ENCODE peak calls at places on chromosomes 16 and 17, in five cellular contexts. One of them, this sample, is unnamed.
A peak's percentile ranks its signal among the peaks of the same experiment; 100 is the strongest.

GRCh38 chr16:10170016-10170415 is 12.2 kb downstream of the GRIN2A start:
- DNase-seq in RCC 7860: no peak
- DNase-seq in dorsolateral prefrontal cortex: no peak
- DNase-seq in ovary: no peak
- DNase-seq in NCI-H1105: no peak
- DNase-seq in this sample: no peak

GRCh38 chr17:1939979-1940809 is 84.9 kb downstream of the RTN4RL1 start:
- DNase-seq in RCC 7860: no peak
- DNase-seq in dorsolateral prefrontal cortex: no peak
- DNase-seq in ovary: no peak
- DNase-seq in NCI-H1105: no peak
- DNase-seq in this sample: no peak

GRCh38 chr17:6641374-6641818 is 536 bp downstream of the TXNDC17 start:
- DNase-seq in RCC 7860: no peak
- DNase-seq in dorsolateral prefrontal cortex: no peak
- DNase-seq in ovary: no peak
- DNase-seq in NCI-H1105: no peak
- DNase-seq in this sample: no peak

GRCh38 chr16:4364196-4365013 is 7.2 kb upstream of the VASN start:
- DNase-seq in RCC 7860: no peak
- DNase-seq in dorsolateral prefrontal cortex: no peak
- DNase-seq in ovary: no peak
- DNase-seq in NCI-H1105: no peak
- DNase-seq in this sample: no peak

GRCh38 chr17:42541041-42541833 is 5.2 kb downstream of the NAGLU start:
- DNase-seq in RCC 7860: peak; percentile 62
- DNase-seq in dorsolateral prefrontal cortex: no peak
- DNase-seq in ovary: no peak
- DNase-seq in NCI-H1105: no peak
- DNase-seq in this sample: no peak

GRCh38 chr16:53098526-53099317 is 43.9 kb downstream of the CHD9 start:
- DNase-seq in RCC 7860: peak; percentile 89
- DNase-seq in dorsolateral prefrontal cortex: peak; percentile 77
- DNase-seq in ovary: peak; percentile 86
- DNase-seq in NCI-H1105: peak; percentile 76
- DNase-seq in this sample: peak; percentile 78

GRCh38 chr16:26976913-26977312 is 89.8 kb upstream of the C16orf82 start:
- DNase-seq in RCC 7860: no peak
- DNase-seq in dorsolateral prefrontal cortex: no peak
- DNase-seq in ovary: no peak
- DNase-seq in NCI-H1105: no peak
- DNase-seq in this sample: no peak

GRCh38 chr17:7558544-7559306 is at the start of gene TNFSF13:
- DNase-seq in RCC 7860: no peak
- DNase-seq in dorsolateral prefrontal cortex: no peak
- DNase-seq in ovary: peak; percentile 86
- DNase-seq in NCI-H1105: no peak
- DNase-seq in this sample: peak; percentile 40

GRCh38 chr17:35089846-35090193 is 26.3 kb upstream of the RFFL start:
- DNase-seq in RCC 7860: peak; percentile 72
- DNase-seq in dorsolateral prefrontal cortex: no peak
- DNase-seq in ovary: peak; percentile 23
- DNase-seq in NCI-H1105: no peak
- DNase-seq in this sample: peak; percentile 27

GRCh38 chr17:9219631-9220415 is 198.5 kb downstream of the NTN1 start:
- DNase-seq in RCC 7860: no peak
- DNase-seq in dorsolateral prefrontal cortex: no peak
- DNase-seq in ovary: no peak
- DNase-seq in NCI-H1105: no peak
- DNase-seq in this sample: no peak

GRCh38 chr16:57897053-57897784 is 73.7 kb downstream of the CNGB1 start:
- DNase-seq in RCC 7860: no peak
- DNase-seq in dorsolateral prefrontal cortex: no peak
- DNase-seq in ovary: no peak
- DNase-seq in NCI-H1105: no peak
- DNase-seq in this sample: no peak